ENCODE peak calls at places on chromosomes 13 and 19, in five cellular contexts. B, N, D, K and Z are unnamed samples.

GRCh38 chr13:74067818-74068217 is 66.4 kb downstream of the KLF12 start:
- DNase-seq in B (no peak), N (no peak), D (no peak), K (no peak), Z (no peak)

GRCh38 chr13:111460548-111461444 is 140.4 kb downstream of the TEX29 start:
- DNase-seq in B (peak), N (no peak), D (peak), K (peak), Z (no peak)

GRCh38 chr19:50252111-50252886 is 48.9 kb downstream of the MYH14 start:
- DNase-seq in B (no peak), N (peak), D (no peak), K (peak), Z (no peak)

GRCh38 chr13:64855506-64855905 is 2374.6 kb downstream of the PCDH9 start:
- DNase-seq in B (no peak), N (peak), D (peak), K (no peak), Z (no peak)

GRCh38 chr13:38518328-38518727 is 168.5 kb upstream of the FREM2 start:
- DNase-seq in B (no peak), N (no peak), D (no peak), K (no peak), Z (no peak)

GRCh38 chr19:29283366-29283765 is 70.4 kb upstream of the UQCRFS1 start:
- DNase-seq in B (no peak), N (no peak), D (no peak), K (no peak), Z (no peak)

GRCh38 chr13:109700176-109700575 is 86.2 kb downstream of the IRS2 start:
- DNase-seq in B (no peak), N (peak), D (peak), K (no peak), Z (peak)

GRCh38 chr13:24127116-24127631 is 33.3 kb upstream of the SPATA13 start:
- DNase-seq in B (no peak), N (no peak), D (no peak), K (peak), Z (no peak)

GRCh38 chr19:35879068-35879467 is 10.7 kb downstream of the APLP1 start:
- DNase-seq in B (no peak), N (no peak), D (no peak), K (no peak), Z (no peak)

GRCh38 chr13:34028496-34029442 is 210.8 kb downstream of the RFC3 start:
- DNase-seq in B (no peak), N (no peak), D (no peak), K (no peak), Z (no peak)

GRCh38 chr19:55353356-55353802 is 1.1 kb downstream of the COX6B2 start:
- DNase-seq in B (no peak), N (no peak), D (no peak), K (no peak), Z (no peak)

GRCh38 chr19:40253611-40254092 is 27.2 kb upstream of the CCNP start:
- DNase-seq in B (no peak), N (no peak), D (no peak), K (no peak), Z (no peak)

GRCh38 chr13:48876289-48876688 is 99.4 kb upstream of the FNDC3A start:
- DNase-seq in B (no peak), N (peak), D (no peak), K (no peak), Z (no peak)

GRCh38 chr13:71625694-71626093 is 241.3 kb downstream of the DACH1 start:
- DNase-seq in B (no peak), N (peak), D (no peak), K (no peak), Z (no peak)

GRCh38 chr13:34038326-34039068 is 220.5 kb downstream of the RFC3 start:
- DNase-seq in B (no peak), N (no peak), D (no peak), K (no peak), Z (no peak)

GRCh38 chr13:49532593-49532992 is 36.8 kb downstream of the PHF11 start:
- DNase-seq in B (no peak), N (no peak), D (no peak), K (no peak), Z (no peak)

GRCh38 chr13:106373304-106373988 is 162.0 kb downstream of the EFNB2 start:
- DNase-seq in B (no peak), N (no peak), D (peak), K (no peak), Z (peak)

GRCh38 chr19:45508931-45509691 is 1.8 kb downstream of the VASP start:
- DNase-seq in B (peak), N (peak), D (no peak), K (peak), Z (peak)

GRCh38 chr19:39208175-39208795 is 4.2 kb upstream of the SYCN start:
- DNase-seq in B (no peak), N (no peak), D (no peak), K (no peak), Z (no peak)